ENCODE peak calls at places on chromosomes 13 and 19, in six cellular contexts. One of them, this sample, is unnamed.
A peak's percentile ranks its signal among the peaks of the same experiment; 100 is the strongest.

GRCh38 chr13:28145049-28145448 is 6.7 kb downstream of the PAN3 start:
- DNase-seq in IMR-90: no peak
- DNase-seq in GM23248: no peak
- DNase-seq in HCT116: no peak
- DNase-seq in astrocyte: no peak
- DNase-seq in fibroblast of lung: no peak
- DNase-seq in this sample: no peak

GRCh38 chr13:66528903-66529576 is 701.1 kb downstream of the PCDH9 start:
- DNase-seq in fibroblast of lung: peak; percentile 27
- DNase-seq in GM23248: no peak
- DNase-seq in IMR-90: no peak
- DNase-seq in astrocyte: peak; percentile 29
- DNase-seq in HCT116: no peak
- DNase-seq in this sample: no peak

GRCh38 chr13:60990032-60990733 is 425.5 kb downstream of the PCDH20 start:
- DNase-seq in HCT116: no peak
- DNase-seq in astrocyte: no peak
- DNase-seq in fibroblast of lung: no peak
- DNase-seq in IMR-90: no peak
- DNase-seq in GM23248: no peak
- DNase-seq in this sample: no peak

GRCh38 chr19:35757231-35757748 is 461 bp upstream of the HSPB6 start:
- DNase-seq in astrocyte: peak; percentile 93
- DNase-seq in IMR-90: peak; percentile 96
- DNase-seq in GM23248: peak; percentile 93
- DNase-seq in fibroblast of lung: peak; percentile 96
- DNase-seq in HCT116: no peak
- DNase-seq in this sample: no peak

GRCh38 chr13:91627952-91628739 is 229.7 kb downstream of the GPC5 start:
- DNase-seq in astrocyte: no peak
- DNase-seq in HCT116: no peak
- DNase-seq in IMR-90: no peak
- DNase-seq in fibroblast of lung: no peak
- DNase-seq in GM23248: no peak
- DNase-seq in this sample: no peak

GRCh38 chr13:30422056-30422914 is at the start of gene UBE2L5:
- DNase-seq in HCT116: peak; percentile 63
- DNase-seq in GM23248: peak; percentile 88
- DNase-seq in IMR-90: peak; percentile 74
- DNase-seq in fibroblast of lung: peak; percentile 85
- DNase-seq in astrocyte: peak; percentile 79
- DNase-seq in this sample: peak; percentile 73

GRCh38 chr13:29319451-29319850 is 276.0 kb downstream of the SLC7A1 start:
- DNase-seq in GM23248: no peak
- DNase-seq in astrocyte: no peak
- DNase-seq in fibroblast of lung: no peak
- DNase-seq in HCT116: no peak
- DNase-seq in IMR-90: no peak
- DNase-seq in this sample: no peak

GRCh38 chr19:38023661-38024574 is 116.9 kb downstream of the SIPA1L3 start:
- DNase-seq in IMR-90: no peak
- DNase-seq in astrocyte: no peak
- DNase-seq in fibroblast of lung: no peak
- DNase-seq in HCT116: no peak
- DNase-seq in GM23248: no peak
- DNase-seq in this sample: no peak

GRCh38 chr13:22095794-22096193 is 424.9 kb downstream of the FGF9 start:
- DNase-seq in HCT116: no peak
- DNase-seq in astrocyte: no peak
- DNase-seq in fibroblast of lung: no peak
- DNase-seq in GM23248: no peak
- DNase-seq in IMR-90: no peak
- DNase-seq in this sample: no peak

DNA sequence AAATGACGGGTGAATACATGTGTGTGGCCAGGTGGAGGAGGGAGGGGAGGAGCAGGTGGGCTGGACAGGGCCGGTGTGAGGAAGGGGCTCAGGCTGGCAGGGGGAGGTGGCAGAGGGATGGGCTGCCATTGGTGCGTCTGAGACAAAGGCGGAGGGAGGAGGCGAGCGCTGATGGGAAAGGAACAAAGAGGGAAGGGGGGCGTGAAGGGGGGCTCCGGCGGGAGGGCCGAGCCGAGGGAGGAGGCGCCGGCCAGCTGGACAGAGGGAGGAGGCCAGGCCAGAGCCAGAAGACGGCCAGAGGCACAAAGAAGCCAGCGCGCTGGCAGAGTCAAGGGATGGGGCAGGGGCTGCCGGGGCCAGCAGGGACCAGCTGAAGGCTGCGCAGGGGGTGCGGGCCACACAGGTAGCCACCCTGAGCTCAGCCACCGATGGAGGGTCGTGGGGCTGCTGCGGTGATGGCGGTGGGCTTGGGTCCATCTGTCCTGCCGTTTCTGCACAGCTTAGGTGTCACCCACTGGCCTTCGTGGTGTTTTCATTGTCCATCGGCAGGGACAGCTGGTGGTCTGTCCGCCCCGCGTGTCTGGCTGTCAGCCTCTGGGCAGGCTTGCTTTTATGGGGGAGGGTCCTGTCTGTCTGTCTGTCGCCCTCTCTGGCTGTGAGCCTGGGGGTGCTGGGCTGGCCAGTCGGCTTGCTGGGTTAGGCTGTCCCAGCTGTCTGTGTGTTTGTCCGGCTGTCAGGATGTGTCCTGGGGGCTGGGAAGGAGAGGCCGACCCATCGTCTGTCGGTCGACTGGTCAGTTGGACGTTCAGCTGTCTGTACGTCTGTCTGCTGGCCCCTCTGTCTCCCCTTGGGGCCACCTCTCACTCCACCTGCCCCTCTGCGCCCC is 2.2 kb downstream of the APC2 start:
- DNase-seq in GM23248: no peak
- DNase-seq in astrocyte: no peak
- DNase-seq in IMR-90: no peak
- DNase-seq in HCT116: no peak
- DNase-seq in fibroblast of lung: no peak
- DNase-seq in this sample: no peak
- H3K27me3 ChIP-seq in GM23248: peaks cover 29% of the 10 kb centered on the region
- H3K27me3 ChIP-seq in astrocyte: peaks cover 41% of the 10 kb centered on the region
- H3K27me3 ChIP-seq in IMR-90: peaks cover 76% of the 10 kb centered on the region
- H3K27me3 ChIP-seq in HCT116: no peaks in the 10 kb centered on the region
- H3K27me3 ChIP-seq in fibroblast of lung: peaks cover 68% of the 10 kb centered on the region
- H3K27me3 ChIP-seq in this sample: peaks cover 33% of the 10 kb centered on the region

DNA sequence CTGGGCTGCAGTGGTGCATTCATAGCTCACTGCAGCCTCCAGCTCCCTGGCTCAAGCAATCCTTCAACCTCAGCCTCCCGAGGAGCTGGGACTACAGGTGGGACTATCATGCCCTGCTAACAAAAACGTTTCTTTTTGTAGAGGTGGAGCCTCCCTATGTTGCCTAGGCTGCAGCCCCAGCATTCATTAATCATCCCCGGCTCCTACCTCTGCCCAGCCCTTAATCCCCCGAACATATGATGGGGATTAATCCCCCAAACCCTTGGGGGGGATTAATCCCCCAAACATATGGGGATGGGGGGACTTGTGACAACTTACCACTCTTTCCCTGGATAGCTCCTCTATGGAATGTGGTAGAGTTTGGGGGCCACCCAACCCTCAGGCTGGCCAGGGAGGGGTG is 45.9 kb downstream of the SUGP2 start:
- DNase-seq in astrocyte: no peak
- DNase-seq in GM23248: no peak
- DNase-seq in HCT116: no peak
- DNase-seq in IMR-90: no peak
- DNase-seq in fibroblast of lung: no peak
- DNase-seq in this sample: no peak
- H3K9ac ChIP-seq in astrocyte: no peak overlapping the region
- H3K9ac ChIP-seq in GM23248: no peak overlapping the region
- H3K9ac ChIP-seq in HCT116: no peak overlapping the region
- H3K9ac ChIP-seq in IMR-90: no peak overlapping the region
- H3K9ac ChIP-seq in fibroblast of lung: no peak overlapping the region
- H3K9ac ChIP-seq in this sample: no peak overlapping the region

DNA sequence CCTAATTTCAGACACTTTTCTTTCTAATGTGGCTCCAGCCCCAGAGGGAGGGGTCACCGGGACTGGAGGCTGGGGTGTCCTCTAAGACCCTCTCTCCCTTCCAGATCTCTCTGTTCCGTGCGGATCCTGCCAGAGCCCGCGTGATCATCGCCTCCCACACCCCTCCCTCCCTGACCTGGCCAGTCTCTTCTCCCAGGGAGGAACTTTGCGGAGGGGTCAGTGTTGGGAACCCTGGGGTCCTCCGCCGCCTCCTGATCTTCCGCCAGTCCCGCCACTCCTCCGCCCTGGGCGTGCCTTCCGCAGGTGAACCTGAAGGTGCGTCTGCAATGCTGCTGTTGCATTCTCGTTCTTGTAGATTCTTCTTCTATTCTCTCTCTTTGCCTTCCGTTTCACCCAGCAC is 9.1 kb downstream of the SOX21 start:
- DNase-seq in GM23248: no peak
- DNase-seq in HCT116: no peak
- DNase-seq in astrocyte: no peak
- DNase-seq in fibroblast of lung: no peak
- DNase-seq in IMR-90: no peak
- DNase-seq in this sample: no peak
- H3K4me2 ChIP-seq in GM23248: no peak overlapping the region
- H3K4me2 ChIP-seq in HCT116: no peak overlapping the region
- H3K4me2 ChIP-seq in astrocyte: peak overlapping the region; percentile 23
- H3K4me2 ChIP-seq in fibroblast of lung: no peak overlapping the region
- H3K4me2 ChIP-seq in IMR-90: no peak overlapping the region
- H3K4me2 ChIP-seq in this sample: no peak overlapping the region

GRCh38 chr19:55071913-55072312 is 3.8 kb upstream of the EPS8L1 start:
- DNase-seq in fibroblast of lung: no peak
- DNase-seq in IMR-90: no peak
- DNase-seq in astrocyte: no peak
- DNase-seq in HCT116: no peak
- DNase-seq in GM23248: no peak
- DNase-seq in this sample: no peak
- H3K27me3 ChIP-seq in fibroblast of lung: peaks cover 18% of the 10 kb centered on the region
- H3K27me3 ChIP-seq in IMR-90: peaks cover 36% of the 10 kb centered on the region
- H3K27me3 ChIP-seq in astrocyte: peaks cover 25% of the 10 kb centered on the region
- H3K27me3 ChIP-seq in HCT116: no peaks in the 10 kb centered on the region
- H3K27me3 ChIP-seq in GM23248: peaks cover 11% of the 10 kb centered on the region
- H3K27me3 ChIP-seq in this sample: no peaks in the 10 kb centered on the region

GRCh38 chr19:45878043-45878794 is 7.7 kb downstream of the IRF2BP1 start:
- DNase-seq in GM23248: no peak
- DNase-seq in IMR-90: no peak
- DNase-seq in HCT116: no peak
- DNase-seq in fibroblast of lung: no peak
- DNase-seq in astrocyte: no peak
- DNase-seq in this sample: no peak

GRCh38 chr19:45876161-45876410 is 9.9 kb downstream of the IRF2BP1 start:
- DNase-seq in astrocyte: no peak
- DNase-seq in IMR-90: no peak
- DNase-seq in fibroblast of lung: no peak
- DNase-seq in GM23248: peak; percentile 18
- DNase-seq in HCT116: no peak
- DNase-seq in this sample: no peak

GRCh38 chr19:45879055-45879454 is 6.9 kb downstream of the IRF2BP1 start:
- DNase-seq in IMR-90: no peak
- DNase-seq in GM23248: no peak
- DNase-seq in astrocyte: no peak
- DNase-seq in HCT116: no peak
- DNase-seq in fibroblast of lung: no peak
- DNase-seq in this sample: no peak

GRCh38 chr19:45874620-45874966 is 10.5 kb downstream of the FOXA3 start:
- DNase-seq in fibroblast of lung: no peak
- DNase-seq in HCT116: no peak
- DNase-seq in GM23248: no peak
- DNase-seq in astrocyte: no peak
- DNase-seq in IMR-90: no peak
- DNase-seq in this sample: no peak

DNA sequence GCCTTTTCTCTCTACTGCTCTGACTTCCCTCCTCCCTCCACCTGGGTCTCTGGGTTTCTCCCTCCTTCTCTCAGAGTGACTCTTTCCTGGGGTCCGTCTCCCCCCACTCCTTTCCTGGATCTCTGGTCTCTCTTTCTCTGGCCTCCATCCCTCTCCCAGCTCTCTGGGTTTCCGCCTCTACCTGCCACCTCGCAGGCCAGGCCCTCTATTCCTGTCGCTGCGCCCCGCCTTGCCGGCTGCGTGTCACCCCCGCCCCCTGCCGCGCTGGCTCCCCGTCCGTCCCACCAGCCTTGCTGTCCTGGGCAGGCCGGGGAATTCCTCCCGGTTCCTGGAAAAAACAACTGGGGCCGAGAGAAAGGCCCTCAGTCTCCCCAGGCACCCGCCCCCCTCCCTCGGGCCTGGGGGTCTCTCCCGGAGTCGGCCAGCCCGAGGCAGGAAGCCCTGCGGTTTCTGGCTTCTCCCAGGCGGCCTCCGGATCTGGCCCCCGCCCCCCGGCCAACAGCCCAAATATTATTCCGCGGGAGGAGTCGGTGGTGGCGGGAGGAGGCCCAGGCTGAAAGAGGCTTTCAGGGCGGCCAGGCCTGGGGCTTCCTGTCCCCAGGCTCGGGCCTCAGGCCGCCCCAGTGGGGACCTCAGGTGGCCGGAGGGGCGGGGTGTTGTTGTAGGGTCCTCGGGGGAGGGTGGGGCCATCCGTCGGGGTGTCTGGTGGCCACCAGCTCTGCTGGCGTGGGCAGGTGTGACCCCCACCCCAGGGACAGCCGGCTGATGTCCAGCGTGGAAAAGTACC is 9.3 kb downstream of the IRF2BP1 start:
- DNase-seq in IMR-90: peak; percentile 16
- DNase-seq in GM23248: peak; percentile 28
- DNase-seq in HCT116: no peak
- DNase-seq in astrocyte: peak; percentile 17
- DNase-seq in fibroblast of lung: peak; percentile 47
- DNase-seq in this sample: no peak
- H3K9ac ChIP-seq in IMR-90: peak overlapping the region; percentile 38
- H3K9ac ChIP-seq in GM23248: peak overlapping the region; percentile 77
- H3K9ac ChIP-seq in HCT116: no peak overlapping the region
- H3K9ac ChIP-seq in astrocyte: peak overlapping the region; percentile 69
- H3K9ac ChIP-seq in fibroblast of lung: peak overlapping the region; percentile 50
- H3K9ac ChIP-seq in this sample: no peak overlapping the region